ENCODE peak calls at places on chromosomes 7 and 10, in ten cellular contexts. L, X, N, A, R, Z, T, U, Y and B are unnamed samples. For H3K4me1, the result is how much of the 10 kb centered on the place peaks cover.

GRCh38 chr7:34756025-34756437 is 98.0 kb downstream of the NPSR1 start:
- DNase-seq in L (no peak), X (no peak), N (no peak), A (peak), R (no peak), Z (no peak), T (no peak), U (no peak), Y (peak), B (no peak)

GRCh38 chr10:121845044-121845784 is 82.6 kb downstream of the ATE1 start:
- DNase-seq in L (no peak), X (no peak), N (no peak), A (no peak), R (no peak), Z (no peak), T (no peak), U (no peak), Y (peak), B (no peak)

GRCh38 chr10:58179238-58179637 is 88.5 kb downstream of the IPMK start:
- DNase-seq in L (no peak), X (no peak), N (no peak), A (no peak), R (no peak), Z (no peak), T (no peak), U (no peak), Y (no peak), B (no peak)

GRCh38 chr10:69344591-69345244 is 66.4 kb downstream of the HK1 start:
- DNase-seq in L (no peak), X (no peak), N (no peak), A (no peak), R (no peak), Z (no peak), T (no peak), U (no peak), Y (no peak), B (no peak)

GRCh38 chr10:100814751-100815474 is 69.5 kb downstream of the PAX2 start:
- DNase-seq in L (no peak), X (no peak), N (no peak), A (no peak), R (no peak), Z (no peak), T (no peak), U (no peak), Y (no peak), B (no peak)

GRCh38 chr10:484441-484924 is 205.0 kb downstream of the DIP2C start:
- DNase-seq in L (no peak), X (peak), N (peak), A (no peak), R (no peak), Z (no peak), T (peak), U (no peak), Y (peak), B (peak)

GRCh38 chr7:100745184-100745583 is 11.8 kb downstream of the ZAN start:
- DNase-seq in L (peak), X (peak), N (peak), A (no peak), R (no peak), Z (peak), T (no peak), U (peak), Y (no peak), B (peak)

GRCh38 chr7:24821045-24821853 is 64.0 kb upstream of the GSDME start:
- DNase-seq in L (peak), X (peak), N (peak), A (peak), R (peak), Z (peak), T (peak), U (peak), Y (peak), B (peak)

GRCh38 chr10:32332299-32332750 is 14.6 kb downstream of the EPC1 start:
- DNase-seq in L (no peak), X (peak), N (peak), A (no peak), R (no peak), Z (no peak), T (no peak), U (no peak), Y (no peak), B (no peak)

GRCh38 chr7:70131807-70132565 is 533.7 kb downstream of the AUTS2 start:
- DNase-seq in L (no peak), X (no peak), N (no peak), A (no peak), R (no peak), Z (no peak), T (no peak), U (no peak), Y (no peak), B (no peak)

GRCh38 chr10:48658243-48658888 is 26.3 kb upstream of the WDFY4 start:
- DNase-seq in L (peak), X (peak), N (peak), A (peak), R (peak), Z (peak), T (peak), U (peak), Y (peak), B (peak)

GRCh38 chr7:127226685-127227374 is 25.9 kb downstream of the GRM8 start:
- DNase-seq in L (no peak), X (no peak), N (no peak), A (no peak), R (no peak), Z (no peak), T (no peak), U (no peak), Y (no peak), B (no peak)

GRCh38 chr10:23413629-23414089 is 25.2 kb upstream of the OTUD1 start:
- DNase-seq in L (no peak), X (no peak), N (no peak), A (no peak), R (no peak), Z (no peak), T (no peak), U (no peak), Y (peak), B (no peak)

GRCh38 chr10:52621635-52622079 is 150.9 kb downstream of the MBL2 start:
- DNase-seq in L (no peak), X (no peak), N (no peak), A (no peak), R (no peak), Z (no peak), T (no peak), U (no peak), Y (no peak), B (no peak)

GRCh38 chr7:92053312-92053711 is 81.0 kb downstream of the CYP51A1 start:
- DNase-seq in L (no peak), X (no peak), N (no peak), A (no peak), R (no peak), Z (no peak), T (no peak), U (no peak), Y (no peak), B (no peak)

GRCh38 chr10:110852255-110852896 is 19.4 kb upstream of the PDCD4 start:
- DNase-seq in L (no peak), X (no peak), N (peak), A (peak), R (peak), Z (no peak), T (peak), U (peak), Y (peak), B (no peak)

GRCh38 chr7:37448637-37449331 is at the start of gene ELMO1:
- DNase-seq in L (peak), X (peak), N (peak), A (no peak), R (peak), Z (peak), T (peak), U (peak), Y (peak), B (peak)

GRCh38 chr7:100493476-100494264 is 9.9 kb downstream of the NYAP1 start:
- DNase-seq in L (peak), X (peak), N (peak), A (no peak), R (no peak), Z (peak), T (no peak), U (no peak), Y (peak), B (no peak)

GRCh38 chr10:50224330-50224952 is 26.9 kb downstream of the ASAH2 start:
- DNase-seq in L (no peak), X (peak), N (peak), A (peak), R (peak), Z (no peak), T (no peak), U (no peak), Y (peak), B (no peak)

GRCh38 chr10:33229252-33229943 is 105.1 kb downstream of the NRP1 start:
- DNase-seq in L (no peak), X (no peak), N (no peak), A (peak), R (no peak), Z (no peak), T (no peak), U (no peak), Y (no peak), B (no peak)

GRCh38 chr7:18555120-18555519 is 59.6 kb downstream of the HDAC9 start:
- DNase-seq in L (no peak), X (no peak), N (no peak), A (no peak), R (no peak), Z (no peak), T (no peak), U (no peak), Y (no peak), B (no peak)

GRCh38 chr10:126502481-126502880 is 114.2 kb upstream of the ADAM12 start:
- DNase-seq in L (no peak), X (no peak), N (no peak), A (peak), R (no peak), Z (no peak), T (no peak), U (no peak), Y (no peak), B (no peak)

GRCh38 chr10:85597006-85597405 is 769.6 kb downstream of the GRID1 start:
- DNase-seq in L (no peak), X (no peak), N (no peak), A (no peak), R (no peak), Z (no peak), T (peak), U (no peak), Y (no peak), B (no peak)

GRCh38 chr7:8121243-8121642 is 140.7 kb downstream of the ICA1 start:
- DNase-seq in L (no peak), X (no peak), N (no peak), A (no peak), R (no peak), Z (no peak), T (no peak), U (no peak), Y (no peak), B (no peak)
- H3K4me1 ChIP-seq in L (under half), X (under half), N (under half), A (under half), R (under half), Z (under half), T (under half), U (under half), Y (under half), B (under half)

DNA sequence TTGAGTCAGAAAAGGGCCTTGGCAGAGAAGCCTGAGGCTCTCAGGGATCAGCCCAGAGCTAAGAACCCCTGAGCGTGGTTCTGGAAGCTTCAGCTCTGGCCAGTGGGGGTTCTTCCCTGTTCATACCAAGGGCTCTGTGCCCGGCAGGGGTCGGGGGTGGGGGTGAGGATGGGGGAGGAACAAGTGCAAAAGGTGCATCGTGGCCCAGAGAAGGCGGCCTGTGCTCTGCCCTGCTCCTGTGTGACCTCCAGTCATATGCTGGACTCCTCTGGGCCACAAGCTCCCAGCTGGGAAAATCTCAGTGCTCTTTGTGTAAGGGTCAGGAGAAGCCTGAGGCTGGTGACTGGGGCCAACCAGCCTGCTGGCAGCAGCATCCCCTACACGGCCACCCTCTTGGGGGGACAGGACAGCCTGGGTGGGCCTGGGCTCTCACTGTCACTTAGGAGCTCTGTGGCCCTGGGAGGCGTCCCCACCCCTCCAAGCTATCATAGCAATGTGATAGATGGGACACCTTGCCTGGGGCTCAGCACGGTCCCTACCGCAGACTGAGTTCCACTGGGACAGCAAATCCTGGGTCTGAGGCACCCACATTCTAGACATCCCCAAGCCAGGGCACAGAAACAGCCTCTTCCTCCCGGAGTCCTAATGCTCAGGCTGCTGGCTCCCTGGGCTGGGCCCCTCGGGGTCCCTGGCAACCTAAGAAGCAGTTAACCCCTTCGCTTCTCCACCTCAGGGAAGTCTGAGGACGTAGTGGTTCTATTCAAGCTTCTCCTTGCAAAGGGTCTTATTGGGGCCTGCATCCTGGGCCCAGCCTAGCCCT is 2.5 kb downstream of the MMRN2 start:
- DNase-seq in L (peak), X (no peak), N (no peak), A (no peak), R (no peak), Z (no peak), T (no peak), U (no peak), Y (no peak), B (no peak)
- H3K4me3 ChIP-seq in L (peak), X (no peak), N (no peak), A (no peak), R (no peak), Z (peak), T (no peak), U (peak), Y (no peak), B (no peak)

GRCh38 chr10:70432561-70433263 is 8.8 kb downstream of the NODAL start:
- DNase-seq in L (no peak), X (no peak), N (peak), A (no peak), R (no peak), Z (no peak), T (no peak), U (no peak), Y (no peak), B (no peak)

GRCh38 chr10:70432101-70432500 is 9.4 kb downstream of the NODAL start:
- DNase-seq in L (no peak), X (no peak), N (peak), A (no peak), R (no peak), Z (peak), T (no peak), U (no peak), Y (no peak), B (no peak)

GRCh38 chr10:70433581-70434280 is 7.8 kb downstream of the NODAL start:
- DNase-seq in L (no peak), X (no peak), N (peak), A (no peak), R (no peak), Z (peak), T (no peak), U (no peak), Y (no peak), B (no peak)

GRCh38 chr10:70426835-70427234 is 14.6 kb downstream of the NODAL start:
- DNase-seq in L (no peak), X (no peak), N (no peak), A (no peak), R (no peak), Z (no peak), T (no peak), U (no peak), Y (no peak), B (no peak)

GRCh38 chr10:70430489-70431445 is 10.7 kb downstream of the NODAL start:
- DNase-seq in L (no peak), X (peak), N (peak), A (no peak), R (peak), Z (peak), T (peak), U (peak), Y (peak), B (peak)
- TF ChIP-seq CTCF in L (peak), X (no peak), N (no peak), A (no peak), R (no peak), Z (peak), T (peak), U (peak), Y (peak), B (no peak)

GRCh38 chr10:21500578-21500910 is 24.9 kb downstream of the SKIDA1 start:
- DNase-seq in L (no peak), X (no peak), N (no peak), A (no peak), R (no peak), Z (no peak), T (no peak), U (no peak), Y (no peak), B (no peak)
- H3K4me1 ChIP-seq in L (under half), X (under half), N (under half), A (under half), R (under half), Z (under half), T (under half), U (under half), Y (under half), B (under half)

DNA sequence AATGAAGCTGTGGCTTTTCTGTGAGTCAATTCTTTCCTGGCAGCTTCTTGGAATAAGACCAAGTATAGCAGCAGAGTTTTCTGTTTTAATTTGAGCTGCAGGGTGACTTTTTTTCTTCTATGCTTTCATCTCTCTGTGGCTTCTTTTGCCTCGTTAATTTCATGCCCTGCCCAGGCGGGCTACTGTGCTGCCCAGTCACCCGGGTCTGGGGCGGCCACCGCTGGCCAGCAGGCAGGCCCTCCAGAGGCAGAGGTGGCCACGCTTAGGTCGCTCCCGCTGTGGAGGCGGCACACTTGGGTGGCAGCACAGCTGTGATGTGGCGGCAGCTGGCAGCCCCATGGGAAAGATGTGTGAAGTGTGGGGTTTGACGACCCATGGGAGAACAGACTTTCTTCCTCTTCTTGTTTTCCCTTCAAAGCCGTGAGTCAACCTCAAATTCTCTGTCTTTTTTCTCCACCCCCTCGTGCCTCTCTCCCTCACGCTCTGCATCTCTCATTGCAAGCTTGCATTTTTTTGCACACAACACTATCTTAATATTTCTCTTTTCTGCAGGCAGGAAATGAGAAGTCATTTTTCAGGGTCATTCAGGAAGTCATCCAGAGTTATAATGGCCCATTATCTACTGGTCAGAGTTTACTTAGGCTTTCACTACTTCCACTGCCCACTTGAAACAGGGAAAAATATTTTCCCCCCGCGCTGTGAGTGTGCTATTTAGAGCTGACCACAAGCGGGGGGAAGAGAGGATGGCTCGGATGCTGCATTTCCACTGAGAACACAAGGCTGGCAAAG is 67.8 kb downstream of the EGFR start:
- DNase-seq in L (no peak), X (no peak), N (no peak), A (peak), R (peak), Z (no peak), T (peak), U (no peak), Y (no peak), B (no peak)
- H3K4me3 ChIP-seq in L (peak), X (no peak), N (no peak), A (no peak), R (peak), Z (peak), T (no peak), U (no peak), Y (no peak), B (no peak)

DNA sequence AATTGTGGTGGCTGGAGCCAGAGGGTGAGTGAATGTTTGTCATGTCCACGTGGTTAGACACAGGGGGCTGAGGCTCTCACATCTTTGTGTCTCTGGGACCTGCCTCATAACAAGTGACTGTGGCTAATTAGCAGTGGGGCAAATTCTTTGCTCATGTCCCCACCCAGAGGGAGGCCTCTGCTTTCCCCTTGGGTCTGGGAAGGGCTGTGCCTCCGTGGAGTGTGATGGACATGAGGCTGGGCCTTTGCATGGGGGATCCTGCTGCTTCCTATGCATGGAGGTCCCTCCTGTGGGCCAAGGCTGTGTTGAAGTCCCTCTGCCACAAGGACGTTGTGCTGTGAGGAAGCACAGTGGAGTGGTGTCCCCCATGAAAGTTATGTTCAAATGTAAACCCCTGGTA is 327.4 kb upstream of the SHH start:
- DNase-seq in L (no peak), X (no peak), N (no peak), A (no peak), R (no peak), Z (no peak), T (no peak), U (no peak), Y (no peak), B (no peak)
- TF ChIP-seq CTCF in L (no peak), X (no peak), N (no peak), A (no peak), R (no peak), Z (no peak), T (no peak), U (no peak), Y (no peak), B (no peak)

DNA sequence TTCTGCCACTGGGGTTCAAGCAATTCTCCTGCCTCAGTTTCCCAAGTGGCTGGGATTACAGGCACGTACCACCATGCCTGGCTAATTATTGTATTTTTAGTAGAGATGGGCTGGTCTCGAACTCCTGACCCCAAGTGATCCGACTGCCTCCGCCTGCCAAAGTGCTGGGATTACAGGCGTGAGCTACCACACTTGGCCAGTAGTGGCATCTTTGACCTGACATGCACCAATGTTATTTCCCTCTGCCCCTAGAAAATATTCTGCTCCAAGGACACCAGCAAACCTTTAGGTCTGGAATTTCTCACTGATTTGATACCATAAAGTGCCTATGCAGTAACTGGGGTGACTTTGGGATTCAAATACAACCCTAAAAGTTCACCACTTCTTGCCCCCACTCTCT is 179.4 kb downstream of the ARID5B start:
- DNase-seq in L (no peak), X (no peak), N (no peak), A (peak), R (no peak), Z (no peak), T (no peak), U (no peak), Y (no peak), B (no peak)
- H3K4me1 ChIP-seq in L (half or more), X (half or more), N (under half), A (half or more), R (under half), Z (half or more), T (under half), U (under half), Y (under half), B (under half)

GRCh38 chr7:50781894-50782293 is 802 bp downstream of the GRB10 start:
- DNase-seq in L (no peak), X (no peak), N (no peak), A (no peak), R (no peak), Z (no peak), T (no peak), U (no peak), Y (no peak), B (no peak)
- H3K4me3 ChIP-seq in L (peak), X (no peak), N (peak), A (no peak), R (peak), Z (peak), T (no peak), U (no peak), Y (no peak), B (no peak)